ENCODE peak calls at places on chromosomes 6 and 20, in five cellular contexts. U, L, A, Q and H are unnamed samples.

GRCh38 chr20:41398408-41398807 is 31.8 kb upstream of the EMILIN3 start:
- DNase-seq in U (no peak), A (no peak), L (no peak), Q (no peak), H (no peak)

GRCh38 chr20:4297141-4297826 is 281.9 kb upstream of the RNF24 start:
- DNase-seq in A (no peak), U (no peak), Q (peak), L (no peak), H (no peak)

GRCh38 chr6:87066449-87067288 is 28.2 kb downstream of the CGA start:
- DNase-seq in U (peak), Q (peak), A (no peak), L (peak), H (no peak)

GRCh38 chr6:29722773-29723665 is at the start of gene HLA-F:
- DNase-seq in U (peak), A (peak), L (peak), Q (peak), H (no peak)

GRCh38 chr6:165929607-165930006 is 238.0 kb downstream of the TBXT start:
- DNase-seq in U (no peak), A (no peak), L (no peak), Q (no peak), H (no peak)

GRCh38 chr6:31393932-31394331 is 9.5 kb upstream of the MICA start:
- DNase-seq in L (no peak), Q (no peak), A (no peak), U (peak), H (no peak)

GRCh38 chr6:29926081-29926794 is 16.1 kb upstream of the HLA-A start:
- DNase-seq in A (no peak), L (no peak), U (no peak), Q (peak), H (no peak)

GRCh38 chr20:6265204-6265904 is 142.5 kb upstream of the FERMT1 start:
- DNase-seq in A (no peak), L (peak), Q (no peak), U (peak), H (no peak)

GRCh38 chr20:56630086-56630493 is 984 bp downstream of the TFAP2C start:
- DNase-seq in L (peak), A (no peak), Q (peak), U (peak), H (no peak)

GRCh38 chr6:25713802-25714201 is 40.7 kb upstream of the SLC17A4 start:
- DNase-seq in L (no peak), A (no peak), U (no peak), Q (no peak), H (no peak)

GRCh38 chr6:56246544-56246940 is 838 bp downstream of the COL21A1 start:
- DNase-seq in L (peak), A (no peak), Q (peak), U (peak), H (no peak)

GRCh38 chr6:31972709-31973350 is 892 bp upstream of the DXO start:
- DNase-seq in L (peak), U (no peak), Q (no peak), A (no peak), H (no peak)

GRCh38 chr6:139028242-139028657 is 295 bp upstream of the ABRACL start:
- DNase-seq in U (peak), Q (no peak), L (no peak), A (no peak), H (no peak)

GRCh38 chr6:127900935-127901334 is at the start of gene THEMIS:
- DNase-seq in U (no peak), Q (no peak), A (peak), L (no peak), H (no peak)

GRCh38 chr6:163460307-163460782 is 45.8 kb downstream of the QKI start:
- DNase-seq in Q (no peak), A (peak), U (peak), L (peak), H (no peak)

GRCh38 chr6:42100029-42100901 is 42.2 kb downstream of the C6orf132 start:
- DNase-seq in L (peak), U (no peak), Q (no peak), A (no peak), H (no peak)

GRCh38 chr6:161292145-161292544 is 18.3 kb upstream of the AGPAT4 start:
- DNase-seq in A (no peak), Q (no peak), U (peak), L (no peak), H (no peak)

GRCh38 chr6:107361568-107362270 is 97.6 kb downstream of the PDSS2 start:
- DNase-seq in A (no peak), L (peak), U (peak), Q (peak), H (no peak)

GRCh38 chr6:75275067-75275466 is 9.5 kb downstream of the TMEM30A start:
- DNase-seq in L (peak), U (no peak), A (no peak), Q (no peak), H (no peak)

GRCh38 chr6:158850807-158851115 is 31.6 kb upstream of the EZR start:
- DNase-seq in U (no peak), Q (no peak), A (no peak), L (no peak), H (no peak)

GRCh38 chr6:170178561-170179477 is 112.1 kb downstream of the DLL1 start:
- DNase-seq in Q (peak), U (no peak), L (peak), A (no peak), H (no peak)

GRCh38 chr6:157059781-157060180 is 263.5 kb downstream of the TMEM242 start:
- DNase-seq in L (no peak), A (no peak), Q (no peak), U (peak), H (no peak)

GRCh38 chr6:94144807-94145206 is 725.4 kb upstream of the EPHA7 start:
- DNase-seq in Q (no peak), L (no peak), U (no peak), A (no peak), H (no peak)